ENCODE peak calls at places on chromosomes 13 and 19, in four cellular contexts. F is dermis microvascular lymphatic vessel endothelial cell, V is mesendoderm, T is mucosa of descending colon. S is an unnamed sample.

GRCh38 chr13:62250501-62251175 is 835.0 kb upstream of the PCDH20 start:
- DNase-seq in F (no peak), V (no peak), T (no peak), S (no peak)

GRCh38 chr13:30388401-30389283 is 33.7 kb upstream of the UBE2L5 start:
- DNase-seq in F (no peak), V (peak; percentile 34), T (no peak), S (no peak)

GRCh38 chr19:29485293-29485692 is 40.5 kb upstream of the VSTM2B start:
- DNase-seq in F (no peak), V (no peak), T (no peak), S (no peak)

GRCh38 chr13:110004814-110005213 is 218.4 kb upstream of the IRS2 start:
- DNase-seq in F (no peak), V (no peak), T (no peak), S (no peak)

GRCh38 chr19:49615861-49616260 is 24.1 kb downstream of the RRAS start:
- DNase-seq in F (no peak), V (no peak), T (no peak), S (no peak)

GRCh38 chr13:104571161-104571889 is 1505.1 kb upstream of the SLC10A2 start:
- DNase-seq in F (peak; percentile 78), V (peak; percentile 90), T (no peak), S (no peak)

GRCh38 chr19:35251456-35251855 is 2.7 kb downstream of the LSR start:
- DNase-seq in F (no peak), V (no peak), T (no peak), S (no peak)

GRCh38 chr13:113573065-113573464 is 11.5 kb upstream of the TFDP1 start:
- DNase-seq in F (no peak), V (no peak), T (no peak), S (no peak)

GRCh38 chr13:48097793-48098192 is 2.9 kb upstream of the MED4 start:
- DNase-seq in F (no peak), V (no peak), T (no peak), S (no peak)

GRCh38 chr13:112447761-112448603 is 71.8 kb downstream of the SPACA7 start:
- DNase-seq in F (no peak), V (no peak), T (no peak), S (no peak)

GRCh38 chr13:98297043-98297442 is 120.0 kb upstream of the RNF113B start:
- DNase-seq in F (no peak), V (no peak), T (no peak), S (no peak)

GRCh38 chr19:2327773-2328400 is 499 bp downstream of the LSM7 start:
- DNase-seq in F (peak; percentile 71), V (peak; percentile 90), T (no peak), S (peak; percentile 47)

GRCh38 chr19:406999-407491 is 1.9 kb downstream of the C2CD4C start:
- DNase-seq in F (no peak), V (no peak), T (no peak), S (no peak)

GRCh38 chr13:100235311-100235901 is 146.5 kb downstream of the PCCA start:
- DNase-seq in F (peak; percentile 60), V (peak; percentile 50), T (no peak), S (no peak)

GRCh38 chr13:95301135-95301946 is at the start of gene ABCC4:
- DNase-seq in F (no peak), V (peak; percentile 88), T (peak; percentile 87), S (peak; percentile 20)

GRCh38 chr19:2337329-2337707 is 8.8 kb downstream of the SPPL2B start:
- DNase-seq in F (peak; percentile 28), V (peak; percentile 62), T (no peak), S (no peak)

GRCh38 chr13:45536224-45536623 is 71.5 kb downstream of the COG3 start:
- DNase-seq in F (no peak), V (no peak), T (no peak), S (no peak)

GRCh38 chr13:82655518-82655855 is 1226.8 kb downstream of the SLITRK1 start:
- DNase-seq in F (no peak), V (no peak), T (no peak), S (no peak)

GRCh38 chr13:78194904-78195639 is 276.4 kb upstream of the EDNRB start:
- DNase-seq in F (no peak), V (peak; percentile 71), T (no peak), S (no peak)

GRCh38 chr13:26538363-26539317 is 18.8 kb upstream of the WASF3 start:
- DNase-seq in F (no peak), V (no peak), T (no peak), S (no peak)

GRCh38 chr13:97194473-97194872 is 27.7 kb upstream of the MBNL2 start:
- DNase-seq in F (no peak), V (peak; percentile 91), T (no peak), S (no peak)

GRCh38 chr13:81565849-81566248 is 1224.9 kb upstream of the SPRY2 start:
- DNase-seq in F (no peak), V (no peak), T (no peak), S (no peak)

GRCh38 chr19:13814550-13814949 is 19.3 kb downstream of the ZSWIM4 start:
- DNase-seq in F (no peak), V (no peak), T (no peak), S (no peak)

GRCh38 chr13:73754727-73755292 is 379.4 kb downstream of the KLF12 start:
- DNase-seq in F (peak; percentile 50), V (peak; percentile 67), T (no peak), S (no peak)

GRCh38 chr13:94702181-94703041 is 9.9 kb downstream of the SOX21 start:
- DNase-seq in F (no peak), V (no peak), T (no peak), S (no peak)

GRCh38 chr13:45441633-45442032 is 23.1 kb upstream of the COG3 start:
- DNase-seq in F (no peak), V (no peak), T (no peak), S (no peak)

GRCh38 chr19:12513531-12514061 is 29.0 kb upstream of the ZNF709 start:
- DNase-seq in F (no peak), V (no peak), T (no peak), S (no peak)

GRCh38 chr13:37429976-37430375 is 168.6 kb downstream of the POSTN start:
- DNase-seq in F (no peak), V (no peak), T (no peak), S (no peak)

GRCh38 chr19:56117889-56118288 is 3.2 kb downstream of the ZNF787 start:
- DNase-seq in F (no peak), V (no peak), T (no peak), S (no peak)

GRCh38 chr19:2529473-2529918 is 53.6 kb downstream of the GADD45B start:
- DNase-seq in F (peak; percentile 75), V (peak; percentile 77), T (no peak), S (no peak)

GRCh38 chr19:19039901-19040300 is 6.5 kb downstream of the ARMC6 start:
- DNase-seq in F (no peak), V (no peak), T (no peak), S (no peak)

GRCh38 chr19:23790641-23791488 is 32.2 kb upstream of the ZNF681 start:
- DNase-seq in F (no peak), V (no peak), T (no peak), S (no peak)

GRCh38 chr13:112168771-112169170 is 101.8 kb downstream of the SOX1 start:
- DNase-seq in F (no peak), V (no peak), T (no peak), S (no peak)

GRCh38 chr13:25371608-25372274 is at the start of gene ATP8A2:
- DNase-seq in F (no peak), V (peak; percentile 8), T (no peak), S (no peak)

GRCh38 chr19:32339988-32340874 is 5.2 kb upstream of the ZNF507 start:
- DNase-seq in F (peak; percentile 34), V (peak; percentile 68), T (peak; percentile 79), S (no peak)